ENCODE peak calls at places on chromosome 9, in eight cellular contexts. M is MCF 10A, V is choroid plexus epithelial cell, K is upper lobe of left lung, Y is A549, R is left ventricle myocardium inferior, J is fibroblast of the aortic adventitia, N is GM13977. S is an unnamed sample.

GRCh38 chr9:130331573-130331972 is 66.0 kb downstream of the HMCN2 start:
- DNase-seq in Y (no peak), R (peak), M (peak), K (no peak), J (peak), N (no peak), V (peak), S (no peak)

GRCh38 chr9:136242908-136243525 is 2.6 kb downstream of the QSOX2 start:
- DNase-seq in J (no peak), R (no peak), N (no peak), V (peak), K (no peak), Y (no peak), M (peak), S (no peak)

GRCh38 chr9:97895695-97896332 is 26.5 kb downstream of the TRMO start:
- DNase-seq in V (peak), N (no peak), Y (peak), K (no peak), M (peak), J (peak), R (no peak), S (no peak)

GRCh38 chr9:116137010-116137409 is 16.6 kb upstream of the PAPPA start:
- DNase-seq in K (no peak), R (no peak), V (no peak), N (no peak), Y (no peak), M (no peak), J (no peak), S (no peak)

GRCh38 chr9:91795500-91796241 is 154.4 kb downstream of the ROR2 start:
- DNase-seq in Y (no peak), V (peak), J (peak), R (no peak), M (peak), K (no peak), N (no peak), S (no peak)

GRCh38 chr9:87787735-87788134 is 61.8 kb downstream of the CTSL start:
- DNase-seq in V (peak), J (no peak), K (no peak), R (no peak), M (peak), Y (peak), N (no peak), S (no peak)

GRCh38 chr9:131747352-131747751 is 7.5 kb upstream of the RAPGEF1 start:
- DNase-seq in M (peak), K (no peak), R (no peak), V (peak), Y (no peak), J (peak), N (no peak), S (peak)

GRCh38 chr9:130990362-130991226 is 18.4 kb upstream of the LAMC3 start:
- DNase-seq in K (no peak), M (no peak), J (no peak), R (no peak), V (no peak), Y (no peak), N (no peak), S (no peak)

GRCh38 chr9:2271426-2271825 is 256.3 kb downstream of the SMARCA2 start:
- DNase-seq in V (peak), K (peak), R (peak), N (peak), Y (no peak), J (no peak), M (peak), S (peak)

DNA sequence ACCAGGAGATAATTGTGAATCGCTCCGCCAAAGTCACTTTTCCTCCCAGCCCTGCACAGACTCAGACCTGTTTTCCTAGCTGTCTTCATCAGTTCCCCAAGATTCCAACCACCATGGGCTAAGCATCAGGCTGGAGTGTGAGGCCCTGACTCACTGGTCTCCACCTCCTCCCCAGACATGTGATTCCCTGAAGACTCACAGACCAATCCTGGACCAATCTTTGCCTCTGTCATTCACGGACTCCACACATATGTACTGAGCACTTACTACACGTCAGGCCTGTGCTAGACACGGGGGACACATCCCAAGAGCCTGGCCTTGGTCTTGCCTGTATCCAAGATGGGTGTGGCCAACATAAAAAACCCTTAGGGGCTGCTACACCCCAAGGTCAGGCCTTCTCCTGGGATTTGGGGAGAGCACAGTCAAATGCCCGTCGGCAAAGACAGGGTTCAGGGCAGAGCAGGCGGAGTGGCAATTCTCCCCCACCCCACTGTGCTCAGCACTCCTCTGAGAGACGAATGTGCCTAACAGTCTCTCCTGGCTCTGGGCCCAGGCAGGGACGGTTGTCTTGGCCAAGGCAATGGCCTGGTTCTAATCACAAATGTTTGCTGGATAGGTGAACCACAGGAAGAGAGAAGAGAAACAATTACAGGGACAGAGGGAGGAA is 11.9 kb downstream of the EEIG1 start:
- DNase-seq in M (peak), R (peak), N (no peak), J (peak), V (peak), Y (peak), K (no peak), S (no peak)
- TF ChIP-seq CTCF in M (no peak), R (no peak), N (no peak), J (no peak), V (no peak), Y (no peak), K (no peak), S (no peak)

GRCh38 chr9:4223434-4223833 is 76.4 kb downstream of the GLIS3 start:
- DNase-seq in M (no peak), J (no peak), N (no peak), R (no peak), K (no peak), V (no peak), Y (no peak), S (no peak)

GRCh38 chr9:4226331-4227250 is 73.3 kb downstream of the GLIS3 start:
- DNase-seq in M (no peak), N (no peak), V (no peak), J (peak), R (no peak), Y (no peak), K (no peak), S (no peak)

GRCh38 chr9:4228142-4228541 is 71.7 kb downstream of the GLIS3 start:
- DNase-seq in M (no peak), V (no peak), Y (no peak), R (no peak), K (no peak), J (no peak), N (no peak), S (no peak)

GRCh38 chr9:4224181-4224580 is 75.7 kb downstream of the GLIS3 start:
- DNase-seq in R (no peak), Y (no peak), V (no peak), M (no peak), K (no peak), N (no peak), J (no peak), S (no peak)

GRCh38 chr9:4225291-4226119 is 74.4 kb downstream of the GLIS3 start:
- DNase-seq in K (no peak), N (no peak), Y (no peak), R (no peak), J (peak), V (peak), M (peak), S (no peak)
- TF ChIP-seq CTCF in K (no peak), N (peak), Y (peak), R (no peak), J (peak), V (peak), M (peak), S (no peak)

GRCh38 chr9:124295097-124295794 is 37.5 kb downstream of the NEK6 start:
- DNase-seq in M (no peak), V (no peak), J (no peak), Y (no peak), N (peak), K (peak), R (no peak), S (no peak)

GRCh38 chr9:124291801-124292396 is 34.1 kb downstream of the NEK6 start:
- DNase-seq in M (no peak), V (peak), K (peak), J (no peak), Y (no peak), R (peak), N (peak), S (no peak)

GRCh38 chr9:124296094-124296493 is 38.3 kb downstream of the NEK6 start:
- DNase-seq in M (no peak), Y (no peak), J (no peak), K (no peak), V (no peak), N (no peak), R (no peak), S (no peak)

GRCh38 chr9:124292696-124293593 is 35.2 kb downstream of the NEK6 start:
- DNase-seq in N (no peak), R (no peak), M (no peak), J (no peak), Y (no peak), V (peak), K (no peak), S (no peak)

DNA sequence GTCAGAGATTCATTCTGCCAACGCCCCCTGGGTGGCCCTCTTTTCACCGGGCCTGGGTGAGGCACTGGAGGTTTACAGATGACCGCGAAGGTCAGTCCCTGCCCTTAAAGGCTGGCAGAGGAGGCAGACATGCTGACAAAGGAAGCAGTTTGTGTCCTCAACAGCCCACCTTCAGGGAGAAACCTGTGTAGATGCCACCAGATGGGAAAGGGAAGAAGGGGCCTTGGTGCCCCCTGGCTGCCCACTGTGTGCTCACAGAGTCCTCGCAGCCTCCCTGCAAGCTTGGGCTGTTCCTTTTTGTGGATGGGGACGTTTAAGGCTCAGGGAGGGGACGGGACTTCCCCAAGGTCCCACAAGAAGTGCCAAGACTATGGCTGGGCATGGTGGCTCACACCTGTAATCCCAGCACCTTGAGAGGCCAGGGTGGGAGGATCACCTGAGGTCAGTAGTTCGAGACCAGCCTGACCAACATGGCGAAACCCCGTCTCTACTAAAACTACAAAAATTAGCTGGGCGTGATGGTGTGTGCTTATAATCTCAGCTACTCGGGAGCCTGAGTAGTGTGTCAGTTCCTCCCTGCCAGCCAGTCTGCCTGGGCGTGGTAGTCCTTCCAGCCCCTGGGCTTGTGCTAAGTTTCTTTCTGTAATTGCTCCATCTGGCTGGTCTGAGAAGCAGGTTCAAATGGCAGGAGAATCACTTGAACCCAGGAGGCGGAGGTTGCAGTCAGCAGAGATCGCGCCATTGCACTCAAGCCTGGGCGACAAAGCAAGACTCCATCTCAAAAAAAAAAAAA is 36.2 kb downstream of the NEK6 start:
- DNase-seq in V (no peak), R (no peak), M (no peak), Y (no peak), J (peak), K (no peak), N (no peak), S (no peak)
- TF ChIP-seq CTCF in V (peak), R (no peak), M (no peak), Y (no peak), J (no peak), K (no peak), N (no peak), S (peak)

GRCh38 chr9:35814106-35814840 is 569 bp downstream of the HINT2 start:
- DNase-seq in M (peak), N (peak), J (peak), R (peak), K (peak), Y (peak), V (peak), S (no peak)

GRCh38 chr9:35812025-35812602 is at the start of gene SPAG8:
- DNase-seq in V (peak), R (peak), M (peak), N (peak), J (peak), K (peak), Y (peak), S (peak)

GRCh38 chr9:35814841-35815543 is at the start of gene HINT2:
- DNase-seq in M (peak), Y (peak), R (peak), K (peak), J (peak), V (peak), N (peak), S (peak)

GRCh38 chr9:35811364-35812024 is 568 bp downstream of the SPAG8 start:
- DNase-seq in V (peak), Y (no peak), M (peak), K (no peak), J (peak), N (no peak), R (peak), S (no peak)

GRCh38 chr9:35813434-35814105 is 1.3 kb downstream of the HINT2 start:
- DNase-seq in Y (peak), V (peak), M (peak), R (no peak), J (peak), K (no peak), N (no peak), S (no peak)
- TF ChIP-seq CTCF in Y (peak), V (peak), M (peak), R (peak), J (peak), K (no peak), N (no peak), S (peak)

DNA sequence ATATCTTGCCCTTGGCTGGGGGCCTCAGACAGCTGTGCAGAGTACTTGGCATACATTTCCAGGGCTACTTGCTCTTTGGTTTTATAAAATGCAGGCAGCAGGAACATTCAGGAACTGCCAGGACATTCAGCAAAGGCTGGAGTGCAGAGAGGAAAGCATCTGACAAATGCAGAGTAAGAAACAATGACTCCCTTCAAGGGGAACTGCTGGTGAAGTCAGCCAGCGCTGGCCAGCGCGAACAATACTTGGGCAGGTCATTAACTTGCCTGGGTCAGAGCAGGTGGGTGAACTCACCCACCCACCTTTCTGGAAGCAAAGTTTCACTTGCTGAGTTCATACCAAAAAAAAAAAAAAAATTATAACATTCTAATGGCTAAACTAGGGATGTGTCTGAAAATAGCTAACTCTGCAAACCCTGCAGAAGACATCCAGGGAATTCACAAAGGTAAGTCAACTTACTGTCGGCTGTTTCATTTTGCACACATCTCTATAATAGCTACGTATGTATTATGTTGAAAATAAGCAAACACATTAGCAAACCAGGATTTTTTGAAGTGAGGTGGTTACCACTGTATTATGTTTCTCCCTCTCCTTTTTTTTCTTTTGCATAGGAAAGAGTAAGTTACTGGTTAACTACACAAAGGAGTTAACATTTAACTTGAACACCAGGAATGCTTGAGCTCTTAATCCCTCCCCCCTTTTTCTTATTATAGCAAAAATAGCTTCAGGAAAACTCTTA is 152.2 kb downstream of the GLIS3 start:
- DNase-seq in Y (peak), R (no peak), M (no peak), N (no peak), V (no peak), K (no peak), J (no peak), S (no peak)
- TF ChIP-seq CTCF in Y (no peak), R (no peak), M (no peak), N (no peak), V (no peak), K (no peak), J (no peak), S (no peak)

GRCh38 chr9:137270929-137271695 is 6.4 kb upstream of the TOR4A start:
- DNase-seq in V (no peak), M (no peak), Y (no peak), R (no peak), K (no peak), J (no peak), N (no peak), S (no peak)

GRCh38 chr9:137266589-137267453 is 10.7 kb upstream of the TOR4A start:
- DNase-seq in V (no peak), N (no peak), K (no peak), Y (no peak), R (no peak), J (no peak), M (no peak), S (no peak)

GRCh38 chr9:137267933-137268355 is 9.6 kb upstream of the TOR4A start:
- DNase-seq in Y (no peak), N (no peak), M (no peak), R (no peak), J (no peak), V (no peak), K (no peak), S (no peak)

GRCh38 chr9:137269231-137269772 is 8.2 kb upstream of the TOR4A start:
- DNase-seq in Y (no peak), V (peak), R (no peak), M (peak), K (peak), J (no peak), N (no peak), S (peak)

GRCh38 chr9:137268538-137269201 is 8.9 kb upstream of the TOR4A start:
- DNase-seq in J (no peak), R (no peak), Y (no peak), K (no peak), M (no peak), N (no peak), V (peak), S (no peak)
- TF ChIP-seq CTCF in J (no peak), R (no peak), Y (no peak), K (no peak), M (no peak), N (no peak), V (no peak), S (no peak)

S was measured in LNCaP clone FGC.